ENCODE peak calls at places on chromosome 17, in nine cellular contexts. B is MCF 10A, P is upper lobe of right lung, J is RWPE1, I is GM13976, E is GM20000, A is SK-N-SH, Q is AG09319, W is B cell. R is an unnamed sample.
A peak's percentile ranks its signal among the peaks of the same experiment; 100 is the strongest.

GRCh38 chr17:55161935-55162555 is 102.7 kb upstream of the HLF start:
- DNase-seq in B (peak; percentile 72), P (no peak), J (peak; percentile 53), I (no peak), E (no peak), A (no peak), Q (no peak), W (no peak), R (no peak)

GRCh38 chr17:30477083-30477757 is at the start of gene GOSR1:
- DNase-seq in B (peak; percentile 96), P (peak; percentile 95), J (peak; percentile 91), I (peak; percentile 92), E (peak; percentile 89), A (peak; percentile 89), Q (peak; percentile 89), W (peak; percentile 93), R (peak; percentile 91)

GRCh38 chr17:5419959-5420653 is at the start of gene RPAIN:
- DNase-seq in B (peak; percentile 88), P (peak; percentile 93), J (peak; percentile 87), I (peak; percentile 87), E (peak; percentile 83), A (peak; percentile 88), Q (peak; percentile 44), W (peak; percentile 88), R (peak; percentile 95)

GRCh38 chr17:21007646-21008045 is 35.2 kb downstream of the USP22 start:
- DNase-seq in B (no peak), P (peak; percentile 27), J (no peak), I (no peak), E (no peak), A (no peak), Q (no peak), W (no peak), R (no peak)

GRCh38 chr17:7632492-7632894 is 2.6 kb downstream of the SHBG start:
- DNase-seq in B (peak; percentile 69), P (no peak), J (peak; percentile 58), I (no peak), E (peak; percentile 75), A (no peak), Q (peak; percentile 24), W (peak; percentile 46), R (no peak)

GRCh38 chr17:50123649-50124349 is 6.2 kb downstream of the SAMD14 start:
- DNase-seq in B (no peak), P (no peak), J (no peak), I (no peak), E (no peak), A (peak; percentile 61), Q (no peak), W (no peak), R (peak; percentile 74)

GRCh38 chr17:6021011-6021400 is 49.2 kb upstream of the WSCD1 start:
- DNase-seq in B (peak; percentile 49), P (no peak), J (no peak), I (no peak), E (no peak), A (no peak), Q (no peak), W (no peak), R (no peak)

GRCh38 chr17:45974916-45975630 is 24.0 kb upstream of the STH start:
- DNase-seq in B (no peak), P (no peak), J (no peak), I (no peak), E (no peak), A (no peak), Q (no peak), W (peak; percentile 74), R (no peak)

GRCh38 chr17:55053855-55054254 is 85.3 kb downstream of the STXBP4 start:
- DNase-seq in B (no peak), P (no peak), J (peak; percentile 2), I (no peak), E (no peak), A (peak; percentile 3), Q (no peak), W (no peak), R (no peak)

GRCh38 chr17:79927136-79927661 is 88.0 kb upstream of the CBX4 start:
- DNase-seq in B (no peak), P (no peak), J (no peak), I (no peak), E (no peak), A (no peak), Q (no peak), W (no peak), R (no peak)

DNA sequence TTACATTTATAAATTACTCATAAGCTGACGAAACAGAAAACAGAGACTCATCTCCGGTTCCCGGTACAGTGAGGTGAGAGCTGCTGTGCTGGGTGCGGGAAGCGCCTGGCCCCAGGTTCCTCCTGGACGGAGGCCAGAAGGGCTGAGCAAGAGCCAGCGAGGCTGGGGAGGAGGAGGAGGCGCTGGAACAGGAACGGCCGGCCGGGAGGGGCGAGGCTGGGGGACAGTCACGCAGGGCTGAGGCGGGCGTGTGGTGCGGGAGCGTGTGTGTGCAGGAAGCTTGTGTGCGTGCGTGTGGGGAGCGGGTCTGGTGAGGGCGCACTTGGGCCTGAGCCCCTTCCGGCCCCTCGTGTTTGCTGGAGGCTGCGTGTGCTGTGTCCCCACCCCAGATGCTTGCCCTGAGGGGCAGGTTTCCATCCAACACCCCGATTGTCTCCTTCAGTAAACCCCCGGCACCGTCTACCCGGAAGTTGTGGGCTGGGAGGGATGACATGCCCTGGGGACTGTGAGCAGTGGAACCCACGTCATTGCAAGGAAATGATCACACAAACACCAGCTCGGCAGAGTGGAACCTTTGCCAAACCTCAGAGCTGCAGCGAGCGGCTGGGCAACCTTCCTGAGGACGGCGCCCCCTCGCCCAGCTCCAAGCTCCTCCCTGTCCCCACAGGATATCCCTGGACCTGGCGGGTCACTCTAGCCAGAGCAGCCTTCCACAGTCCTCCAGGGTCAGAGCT is 19.4 kb downstream of the CD7 start:
- DNase-seq in B (peak; percentile 98), P (peak; percentile 94), J (peak; percentile 89), I (peak; percentile 92), E (peak; percentile 91), A (peak; percentile 90), Q (peak; percentile 79), W (peak; percentile 94), R (no peak)
- TF ChIP-seq CTCF in B (no peak), P (no peak), J (no peak), I (no peak), E (no peak), A (peak; percentile 18), Q (no peak), W (no peak), R (no peak)

GRCh38 chr17:31562447-31562846 is 171.0 kb downstream of the RAB11FIP4 start:
- DNase-seq in B (no peak), P (no peak), J (no peak), I (peak; percentile 16), E (no peak), A (no peak), Q (no peak), W (no peak), R (no peak)

GRCh38 chr17:31561469-31562412 is 170.3 kb downstream of the RAB11FIP4 start:
- DNase-seq in B (no peak), P (no peak), J (no peak), I (no peak), E (no peak), A (no peak), Q (no peak), W (no peak), R (no peak)

GRCh38 chr17:31558748-31559646 is 167.5 kb downstream of the RAB11FIP4 start:
- DNase-seq in B (peak; percentile 77), P (peak; percentile 90), J (peak; percentile 85), I (peak; percentile 88), E (peak; percentile 92), A (peak; percentile 95), Q (no peak), W (peak; percentile 80), R (peak; percentile 72)

GRCh38 chr17:31560836-31561235 is 169.4 kb downstream of the RAB11FIP4 start:
- DNase-seq in B (no peak), P (no peak), J (peak; percentile 58), I (no peak), E (no peak), A (no peak), Q (no peak), W (no peak), R (no peak)

GRCh38 chr17:31559647-31560501 is 168.4 kb downstream of the RAB11FIP4 start:
- DNase-seq in B (no peak), P (no peak), J (peak; percentile 47), I (no peak), E (no peak), A (no peak), Q (no peak), W (no peak), R (no peak)
- TF ChIP-seq CTCF in B (no peak), P (no peak), J (no peak), I (no peak), E (no peak), A (no peak), Q (no peak), W (no peak), R (no peak)

GRCh38 chr17:35252646-35253045 is 9.8 kb downstream of the SLFN5 start:
- DNase-seq in B (no peak), P (no peak), J (no peak), I (no peak), E (no peak), A (no peak), Q (no peak), W (no peak), R (no peak)

GRCh38 chr17:35256629-35257028 is 13.8 kb downstream of the SLFN5 start:
- DNase-seq in B (no peak), P (no peak), J (no peak), I (no peak), E (no peak), A (no peak), Q (no peak), W (no peak), R (no peak)

GRCh38 chr17:35255316-35255715 is 12.4 kb downstream of the SLFN5 start:
- DNase-seq in B (no peak), P (no peak), J (no peak), I (no peak), E (no peak), A (no peak), Q (no peak), W (no peak), R (no peak)

GRCh38 chr17:35257080-35257701 is 14.3 kb downstream of the SLFN5 start:
- DNase-seq in B (peak; percentile 95), P (no peak), J (peak; percentile 66), I (no peak), E (no peak), A (no peak), Q (no peak), W (no peak), R (no peak)

DNA sequence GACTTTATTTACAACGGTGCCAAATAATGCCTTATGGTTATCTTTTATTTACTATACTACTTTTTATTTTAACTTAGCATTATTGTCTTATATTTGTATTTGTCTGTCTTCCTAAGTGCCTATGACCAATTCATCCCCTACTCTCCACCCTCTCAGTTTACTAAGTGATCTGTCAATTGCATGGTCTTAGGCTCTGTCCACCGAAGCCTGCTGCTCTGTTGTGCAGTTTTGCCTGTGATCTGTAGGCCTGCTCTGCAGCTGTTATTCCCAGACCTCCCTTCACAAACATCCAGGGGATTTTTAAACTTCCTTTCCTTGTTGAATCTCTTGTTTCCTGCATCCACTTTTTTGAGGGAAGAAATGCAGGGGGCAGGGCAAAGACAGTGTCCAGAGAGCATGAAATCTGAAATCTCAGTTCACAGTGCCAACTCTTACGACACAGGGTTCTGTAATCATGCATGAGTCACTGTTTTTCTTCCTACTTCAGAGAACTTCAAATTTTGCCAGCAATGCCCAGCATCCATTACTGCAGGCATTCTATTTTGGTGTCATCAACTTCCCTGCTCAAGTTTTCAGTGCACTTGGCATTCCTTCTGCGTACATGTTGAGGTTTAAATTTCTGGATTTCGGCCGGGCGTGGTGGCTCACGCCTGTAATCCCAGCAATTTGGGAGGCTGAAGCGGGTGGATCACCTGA is 11.4 kb downstream of the SLFN5 start:
- DNase-seq in B (peak; percentile 98), P (no peak), J (peak; percentile 65), I (no peak), E (no peak), A (no peak), Q (peak; percentile 92), W (no peak), R (no peak)
- TF ChIP-seq CTCF in B (no peak), P (no peak), J (no peak), I (no peak), E (no peak), A (no peak), Q (no peak), W (no peak), R (no peak)

GRCh38 chr17:64442550-64442971 is 6.4 kb upstream of the MILR1 start:
- DNase-seq in B (no peak), P (no peak), J (no peak), I (no peak), E (no peak), A (no peak), Q (no peak), W (no peak), R (no peak)
- TF ChIP-seq CTCF in B (no peak), P (no peak), J (no peak), I (no peak), E (no peak), A (no peak), Q (no peak), W (no peak), R (no peak)